ENCODE peak calls at places on chromosomes 1 and 21, in four cellular contexts. U is stomach, E is kidney epithelial cell, A is fibroblast of lung. K is an unnamed sample.

GRCh38 chr1:64282353-64282752 is 78.9 kb downstream of the UBE2U start:
- DNase-seq in E (no peak), U (no peak), A (no peak), K (no peak)

GRCh38 chr1:39683591-39684312 is 7.5 kb downstream of the HPCAL4 start:
- DNase-seq in E (no peak), A (no peak), U (no peak), K (no peak)

GRCh38 chr1:154405762-154406571 is 824 bp downstream of the IL6R start:
- DNase-seq in E (no peak), A (peak; percentile 54), U (peak; percentile 77), K (no peak)

GRCh38 chr1:16017461-16018303 is at the start of gene HSPB7:
- DNase-seq in A (peak; percentile 69), E (no peak), U (peak; percentile 81), K (no peak)

GRCh38 chr1:166379447-166379846 is 212.6 kb upstream of the FAM78B start:
- DNase-seq in U (no peak), E (no peak), A (peak; percentile 12), K (no peak)

GRCh38 chr1:9384751-9385245 is 92.1 kb downstream of the SPSB1 start:
- DNase-seq in A (no peak), U (no peak), E (no peak), K (no peak)

GRCh38 chr1:21124846-21125245 is 51.9 kb downstream of the EIF4G3 start:
- DNase-seq in U (no peak), E (no peak), A (peak; percentile 64), K (no peak)

GRCh38 chr21:41747943-41748738 is 18.7 kb downstream of the RIPK4 start:
- DNase-seq in E (no peak), A (no peak), U (no peak), K (no peak)

GRCh38 chr1:230170610-230171009 is 103.6 kb downstream of the GALNT2 start:
- DNase-seq in E (no peak), U (no peak), A (peak; percentile 6), K (no peak)

GRCh38 chr21:45405271-45405818 is 380 bp downstream of the COL18A1 start:
- DNase-seq in U (no peak), A (peak; percentile 33), E (no peak), K (no peak)

GRCh38 chr1:82538876-82539275 is 738.1 kb downstream of the ADGRL2 start:
- DNase-seq in A (peak; percentile 78), U (no peak), E (no peak), K (no peak)

GRCh38 chr21:46327711-46328110 is 3.8 kb downstream of the PCNT start:
- DNase-seq in E (no peak), A (no peak), U (no peak), K (no peak)

GRCh38 chr1:228344631-228345072 is 62.0 kb downstream of the TRIM11 start:
- DNase-seq in A (no peak), E (no peak), U (no peak), K (no peak)

GRCh38 chr1:37078866-37079265 is 44.6 kb upstream of the GRIK3 start:
- DNase-seq in A (no peak), E (no peak), U (no peak), K (no peak)

GRCh38 chr21:33732038-33732437 is 89.7 kb downstream of the ITSN1 start:
- DNase-seq in A (peak; percentile 54), U (no peak), E (no peak), K (no peak)

GRCh38 chr1:14500912-14501311 is 97.6 kb upstream of the KAZN start:
- DNase-seq in E (no peak), A (no peak), U (no peak), K (no peak)

GRCh38 chr1:84145051-84145450 is 980 bp downstream of the PRKACB start:
- DNase-seq in E (no peak), U (no peak), A (peak; percentile 14), K (no peak)

GRCh38 chr1:248901578-248901977 is 4.5 kb upstream of the PGBD2 start:
- DNase-seq in E (no peak), A (no peak), U (no peak), K (no peak)

DNA sequence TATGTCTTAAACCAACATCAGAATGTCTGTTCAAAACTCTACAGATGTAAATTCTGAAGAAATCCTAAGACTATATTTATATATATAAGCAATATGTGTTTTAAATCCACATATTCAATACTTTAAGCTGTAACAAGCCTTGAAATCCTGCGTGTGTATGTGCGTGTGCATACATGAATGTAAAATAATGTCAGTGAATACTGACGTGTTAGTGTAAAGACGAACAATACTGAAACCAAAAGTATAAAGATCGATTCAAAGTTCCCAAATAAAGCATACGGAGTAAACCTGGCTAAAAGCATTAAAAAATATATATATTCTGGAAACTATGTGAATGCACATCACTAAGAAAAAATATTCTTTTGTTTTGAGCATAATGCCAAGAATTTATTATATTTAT is 668.6 kb upstream of the NCAM2 start:
- DNase-seq in A (no peak), U (no peak), E (no peak), K (no peak)
- H3K4me3 ChIP-seq in A (no peak overlapping the region), U (no peak overlapping the region), E (no peak overlapping the region), K (no peak overlapping the region)

DNA sequence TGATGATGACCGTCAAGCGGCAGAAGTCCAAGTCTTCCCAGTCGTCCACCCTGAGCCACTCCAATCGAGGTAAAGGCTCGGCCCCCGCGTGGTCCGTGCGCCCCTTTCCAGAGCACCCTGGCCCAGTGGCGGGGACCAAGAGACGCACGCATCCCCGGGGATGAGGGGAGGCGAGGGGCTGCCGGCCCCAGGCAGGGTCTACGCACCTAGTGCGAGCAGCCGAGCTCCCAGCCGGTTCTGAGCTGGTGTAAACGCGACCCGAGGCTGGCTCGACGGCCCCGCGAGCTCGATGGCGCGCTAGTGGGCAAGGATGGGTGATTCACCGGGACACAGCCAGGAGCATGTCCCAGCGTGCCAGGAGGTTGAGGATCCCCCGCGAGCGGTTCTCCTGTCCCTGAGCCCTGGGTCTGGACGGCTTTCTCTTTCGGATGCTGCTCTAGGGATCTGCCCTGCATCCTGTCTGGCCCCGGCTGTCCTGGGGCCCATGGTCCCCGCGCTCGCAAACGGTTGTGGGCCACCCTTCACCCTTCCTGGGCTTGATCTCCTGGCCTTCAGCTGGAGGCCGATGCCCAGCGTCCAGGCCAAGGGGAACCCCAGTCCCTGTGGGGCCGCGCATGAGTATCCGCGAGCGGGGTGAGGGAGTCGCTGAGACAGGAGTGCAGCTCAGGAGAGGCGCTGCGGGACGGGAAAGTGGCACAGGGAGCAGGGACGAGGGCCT is 689 bp downstream of the PKP1 start:
- DNase-seq in E (no peak), A (no peak), U (no peak), K (no peak)
- H3K4me3 ChIP-seq in E (no peak overlapping the region), A (no peak overlapping the region), U (no peak overlapping the region), K (no peak overlapping the region)

GRCh38 chr1:33696311-33696710 is 167.6 kb upstream of the HMGB4 start:
- DNase-seq in E (no peak), A (no peak), U (no peak), K (no peak)
- H3K4me3 ChIP-seq in E (no peak overlapping the region), A (no peak overlapping the region), U (no peak overlapping the region), K (no peak overlapping the region)

GRCh38 chr1:212326541-212326940 is 41.3 kb downstream of the PPP2R5A start:
- DNase-seq in A (no peak), E (no peak), U (no peak), K (no peak)
- H3K4me3 ChIP-seq in A (no peak overlapping the region), E (no peak overlapping the region), U (no peak overlapping the region), K (no peak overlapping the region)

DNA sequence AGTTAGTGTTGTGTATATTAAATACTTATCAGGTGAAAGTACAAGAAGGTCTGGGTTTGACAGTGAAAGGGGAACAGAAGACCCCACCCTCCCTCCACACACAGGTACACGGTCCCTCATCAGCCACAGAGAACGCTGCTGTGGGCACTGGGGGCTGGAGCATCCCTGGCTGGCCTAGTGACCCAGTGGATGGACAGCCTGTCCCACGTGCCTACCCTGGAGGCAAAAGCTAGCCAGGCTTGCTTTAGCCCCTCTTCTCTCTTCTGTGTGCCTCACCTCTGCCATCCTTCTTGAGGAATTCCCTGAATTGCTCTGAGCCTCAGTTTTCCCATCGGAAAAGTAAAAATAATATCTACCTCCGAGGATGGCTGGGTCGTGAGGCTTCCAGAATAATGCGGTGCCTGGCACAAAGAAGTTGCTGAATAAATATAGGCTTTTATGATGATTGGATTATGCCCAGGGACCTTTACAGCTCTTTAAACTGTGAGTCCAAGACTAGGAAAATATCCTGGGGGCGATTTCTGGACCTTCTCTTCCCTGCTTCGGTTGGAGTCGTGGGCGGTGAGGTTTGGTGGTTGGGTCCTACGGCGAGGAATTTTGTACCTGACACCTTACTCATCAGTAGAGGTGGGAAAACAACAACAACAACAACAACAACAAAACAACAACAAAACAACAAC is 918 bp downstream of the IFNLR1 start:
- DNase-seq in A (no peak), E (no peak), U (no peak), K (no peak)
- H3K4me3 ChIP-seq in A (no peak overlapping the region), E (peak overlapping the region; percentile 59), U (peak overlapping the region; percentile 51), K (peak overlapping the region; percentile 67)

DNA sequence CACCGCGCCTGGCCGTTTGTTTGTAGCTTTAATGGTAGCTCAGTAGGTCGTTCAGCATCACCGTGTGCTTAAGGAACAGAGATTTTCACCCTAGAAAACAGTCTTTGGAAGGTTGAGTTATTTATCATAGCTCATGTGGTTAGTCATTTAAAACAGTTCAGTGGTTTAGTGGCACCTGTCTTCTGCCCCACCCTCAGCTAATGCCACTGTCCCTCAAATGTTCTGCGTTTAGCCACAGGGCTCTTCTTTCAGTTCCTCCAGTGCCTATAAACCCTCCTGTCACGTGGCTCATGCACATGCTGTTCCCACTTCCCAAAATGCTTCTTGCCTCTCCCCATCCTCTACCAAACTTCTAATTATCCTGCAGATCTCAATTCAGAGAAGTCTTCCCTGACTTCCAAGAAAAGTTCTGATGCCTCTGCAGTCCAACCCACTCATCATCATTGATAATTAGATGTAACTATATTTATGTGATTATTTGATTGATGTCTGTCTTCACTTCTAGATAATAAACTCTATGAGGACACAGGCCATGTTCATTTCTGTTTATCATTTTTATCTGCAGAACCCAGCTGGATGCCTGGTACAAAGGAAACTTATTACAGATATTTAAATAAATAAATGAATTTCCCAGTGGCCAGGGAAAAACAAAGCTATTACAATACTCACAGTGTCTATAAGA is 14.4 kb upstream of the DIPK1A start:
- DNase-seq in E (no peak), U (no peak), A (no peak), K (no peak)
- H3K4me3 ChIP-seq in E (no peak overlapping the region), U (no peak overlapping the region), A (no peak overlapping the region), K (no peak overlapping the region)

GRCh38 chr1:52550447-52550846 is 2.4 kb downstream of the TUT4 start:
- DNase-seq in E (no peak), U (no peak), A (no peak), K (no peak)
- H3K4me3 ChIP-seq in E (no peak overlapping the region), U (no peak overlapping the region), A (no peak overlapping the region), K (no peak overlapping the region)

K was measured in epithelial cell of proximal tubule.